ENCODE peak calls at places on chromosomes 6 and 20, in ten cellular contexts. C is HepG2, J is mammary epithelial cell, V is upper lobe of left lung, N is brain microvascular endothelial cell, A is MM.1S, E is heart right ventricle, B is tibial artery, P is psoas muscle, Q is foreskin keratinocyte. U is an unnamed sample.

GRCh38 chr6:33492093-33492492 is 37.7 kb downstream of the ZBTB9 start:
- DNase-seq in E (no peak), J (no peak), V (no peak), N (no peak), Q (no peak), C (no peak), A (no peak), P (no peak), B (no peak), U (no peak)

GRCh38 chr6:80145921-80146320 is 39.5 kb downstream of the BCKDHB start:
- DNase-seq in P (no peak), J (no peak), Q (no peak), E (no peak), B (no peak), C (no peak), N (no peak), A (no peak), V (no peak), U (no peak)

GRCh38 chr6:130324657-130325056 is 41.2 kb upstream of the TMEM200A start:
- DNase-seq in N (peak; percentile 74), J (peak; percentile 52), E (no peak), A (no peak), C (no peak), P (no peak), B (no peak), V (no peak), Q (peak; percentile 60), U (no peak)

GRCh38 chr20:50412069-50412468 is 98.1 kb upstream of the PTPN1 start:
- DNase-seq in J (no peak), P (no peak), Q (no peak), B (no peak), V (no peak), N (no peak), C (no peak), A (no peak), E (no peak), U (no peak)

GRCh38 chr6:39947611-39948068 is 13.4 kb upstream of the MOCS1 start:
- DNase-seq in P (no peak), A (no peak), E (no peak), C (no peak), N (no peak), B (no peak), V (no peak), Q (no peak), J (no peak), U (no peak)

GRCh38 chr6:57078808-57079207 is 11.2 kb upstream of the ZNF451 start:
- DNase-seq in J (no peak), B (no peak), N (no peak), P (no peak), Q (no peak), V (no peak), A (no peak), E (no peak), C (no peak), U (no peak)

GRCh38 chr20:18743665-18744440 is 69.7 kb upstream of the SCP2D1 start:
- DNase-seq in V (no peak), E (no peak), Q (peak; percentile 30), A (no peak), J (peak; percentile 46), C (no peak), P (no peak), B (no peak), N (no peak), U (no peak)

GRCh38 chr6:78781001-78781400 is 86.3 kb upstream of the IRAK1BP1 start:
- DNase-seq in B (no peak), Q (peak; percentile 32), J (peak; percentile 46), N (no peak), C (no peak), E (no peak), A (no peak), V (no peak), P (no peak), U (no peak)

GRCh38 chr20:63896136-63896890 is 1.4 kb downstream of the DNAJC5 start:
- DNase-seq in C (peak; percentile 87), E (peak; percentile 45), A (peak; percentile 64), V (peak; percentile 74), P (peak; percentile 77), B (peak; percentile 52), J (peak; percentile 43), N (no peak), Q (no peak), U (peak; percentile 34)

GRCh38 chr6:151276112-151276745 is 36.5 kb downstream of the AKAP12 start:
- DNase-seq in A (no peak), P (peak; percentile 80), V (no peak), B (no peak), C (no peak), E (peak; percentile 14), N (peak; percentile 53), Q (peak; percentile 81), J (peak; percentile 57), U (no peak)

GRCh38 chr6:70503813-70504465 is 62.8 kb upstream of the SDHAF4 start:
- DNase-seq in V (no peak), P (no peak), C (no peak), B (no peak), E (no peak), J (peak; percentile 25), N (no peak), Q (peak; percentile 39), A (no peak), U (no peak)

GRCh38 chr6:69044534-69044933 is 409.5 kb downstream of the ADGRB3 start:
- DNase-seq in C (no peak), E (no peak), B (no peak), V (no peak), Q (no peak), A (no peak), J (no peak), P (no peak), N (no peak), U (no peak)

GRCh38 chr20:63877755-63878470 is 12.8 kb downstream of the TPD52L2 start:
- DNase-seq in J (no peak), E (no peak), B (no peak), C (no peak), V (no peak), N (no peak), P (peak; percentile 74), Q (no peak), A (no peak), U (no peak)

GRCh38 chr6:76831299-76831698 is 632.0 kb downstream of the HTR1B start:
- DNase-seq in B (no peak), J (peak; percentile 49), P (no peak), E (no peak), V (no peak), A (no peak), N (no peak), C (no peak), Q (peak; percentile 77), U (no peak)

GRCh38 chr6:152532556-152533422 is 104.4 kb downstream of the SYNE1 start:
- DNase-seq in A (no peak), V (no peak), J (no peak), Q (no peak), C (no peak), E (no peak), P (no peak), B (no peak), N (no peak), U (no peak)

GRCh38 chr6:109715616-109716015 is 24.5 kb downstream of the FIG4 start:
- DNase-seq in Q (no peak), E (no peak), V (no peak), A (no peak), C (no peak), J (no peak), P (no peak), B (no peak), N (no peak), U (no peak)

GRCh38 chr6:8057263-8057662 is 6.9 kb downstream of the BLOC1S5 start:
- DNase-seq in B (no peak), E (no peak), C (no peak), Q (no peak), V (no peak), N (no peak), A (no peak), J (no peak), P (no peak), U (no peak)

GRCh38 chr6:167757291-167757690 is 69.4 kb upstream of the AFDN start:
- DNase-seq in N (no peak), Q (no peak), A (no peak), V (no peak), B (no peak), C (no peak), E (no peak), P (no peak), J (no peak), U (no peak)

GRCh38 chr6:93238632-93239031 is 180.7 kb downstream of the EPHA7 start:
- DNase-seq in P (no peak), C (no peak), V (no peak), A (no peak), N (no peak), Q (no peak), E (no peak), B (no peak), J (no peak), U (no peak)
- H3K27me3 ChIP-seq in P (no peaks in the 10 kb centered on the region), C (no peaks in the 10 kb centered on the region), V (no peaks in the 10 kb centered on the region), A (no peaks in the 10 kb centered on the region), N (no peaks in the 10 kb centered on the region), Q (no peaks in the 10 kb centered on the region), E (no peaks in the 10 kb centered on the region), B (no peaks in the 10 kb centered on the region), J (no peaks in the 10 kb centered on the region), U (no peaks in the 10 kb centered on the region)

GRCh38 chr20:61436674-61437279 is 184.7 kb downstream of the CDH4 start:
- DNase-seq in C (no peak), A (no peak), E (no peak), J (peak; percentile 98), N (no peak), Q (peak; percentile 98), P (no peak), V (no peak), B (no peak), U (peak; percentile 90)
- H3K27me3 ChIP-seq in C (peaks cover 64% of the 10 kb centered on the region), A (peaks cover 79% of the 10 kb centered on the region), E (peaks cover 24% of the 10 kb centered on the region), J (no peaks in the 10 kb centered on the region), N (no peaks in the 10 kb centered on the region), Q (no peaks in the 10 kb centered on the region), P (peaks cover 4% of the 10 kb centered on the region), V (no peaks in the 10 kb centered on the region), B (peaks cover 10% of the 10 kb centered on the region), U (no peaks in the 10 kb centered on the region)

DNA sequence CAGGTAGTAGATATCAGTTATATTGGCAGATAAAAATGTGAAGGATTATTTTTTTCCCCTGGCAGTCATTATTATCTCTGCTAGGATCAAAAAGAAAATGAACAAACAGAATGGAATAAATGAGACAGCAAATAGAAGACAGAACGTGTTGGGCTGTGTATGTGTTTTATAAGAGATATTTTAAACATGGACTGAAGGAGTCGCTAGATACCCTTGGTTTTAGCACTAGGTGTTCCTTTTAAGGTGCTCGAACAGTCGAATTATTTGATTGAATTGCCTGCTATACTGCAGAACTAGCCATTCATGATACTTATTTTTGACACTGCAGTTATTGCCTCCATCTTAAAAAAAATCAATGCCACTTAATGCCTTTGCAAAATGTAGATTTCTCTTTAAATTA is 3.7 kb downstream of the GRIK2 start:
- DNase-seq in A (no peak), J (no peak), B (no peak), V (no peak), E (no peak), Q (no peak), C (peak; percentile 5), N (no peak), P (no peak), U (no peak)
- H3K27me3 ChIP-seq in A (no peaks in the 10 kb centered on the region), J (peaks cover 27% of the 10 kb centered on the region), B (peaks cover 26% of the 10 kb centered on the region), V (no peaks in the 10 kb centered on the region), E (peaks cover 75% of the 10 kb centered on the region), Q (peaks cover 79% of the 10 kb centered on the region), C (peaks cover 41% of the 10 kb centered on the region), N (no peaks in the 10 kb centered on the region), P (peaks cover 79% of the 10 kb centered on the region), U (no peaks in the 10 kb centered on the region)

DNA sequence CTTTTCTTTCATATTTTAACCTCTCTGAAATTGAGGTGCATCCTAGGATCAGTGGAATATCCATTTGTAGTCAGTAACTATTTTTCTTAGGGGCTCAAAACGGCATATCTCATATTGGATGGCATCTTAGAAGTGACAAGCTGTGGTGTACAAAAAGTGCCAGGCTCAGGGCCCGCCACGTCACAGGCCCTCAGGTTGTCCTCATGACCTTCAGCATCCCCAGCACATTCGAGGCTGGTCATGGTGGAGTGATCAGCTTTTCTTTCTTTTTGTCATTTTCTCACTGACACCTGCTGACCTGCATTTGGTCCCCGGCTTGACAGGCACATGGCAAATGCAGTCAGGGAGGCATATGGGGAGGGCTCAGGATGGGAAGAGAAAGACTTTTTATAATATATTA is 7.1 kb upstream of the E2F1 start:
- DNase-seq in P (no peak), A (no peak), Q (no peak), E (no peak), J (no peak), B (no peak), N (no peak), C (no peak), V (no peak), U (no peak)
- H3K27me3 ChIP-seq in P (no peaks in the 10 kb centered on the region), A (no peaks in the 10 kb centered on the region), Q (peaks cover 3% of the 10 kb centered on the region), E (no peaks in the 10 kb centered on the region), J (no peaks in the 10 kb centered on the region), B (no peaks in the 10 kb centered on the region), N (no peaks in the 10 kb centered on the region), C (no peaks in the 10 kb centered on the region), V (no peaks in the 10 kb centered on the region), U (no peaks in the 10 kb centered on the region)